ENCODE peak calls at places on chromosomes 12 and 14, in four cellular contexts. One of them, this sample, is unnamed.

GRCh38 chr14:50658203-50658602 is 9.9 kb downstream of the SAV1 start:
- DNase-seq in K562: no peak
- DNase-seq in HepG2: no peak
- DNase-seq in HCT116: no peak
- DNase-seq in this sample: no peak

GRCh38 chr12:102169922-102170698 is 27.5 kb downstream of the PMCH start:
- DNase-seq in HCT116: peak; percentile 4
- DNase-seq in HepG2: peak; percentile 9
- DNase-seq in K562: peak; percentile 22
- DNase-seq in this sample: peak; percentile 6

GRCh38 chr12:11563785-11564739 is 85.4 kb upstream of the ETV6 start:
- DNase-seq in HCT116: no peak
- DNase-seq in K562: no peak
- DNase-seq in HepG2: no peak
- DNase-seq in this sample: no peak

GRCh38 chr14:20855652-20856291 is 35.4 kb upstream of the RNASE3 start:
- DNase-seq in HCT116: peak; percentile 73
- DNase-seq in K562: peak; percentile 42
- DNase-seq in HepG2: peak; percentile 79
- DNase-seq in this sample: peak; percentile 44

GRCh38 chr12:56628671-56629458 is 1.3 kb downstream of the BAZ2A start:
- DNase-seq in K562: peak; percentile 18
- DNase-seq in HCT116: no peak
- DNase-seq in HepG2: peak; percentile 31
- DNase-seq in this sample: no peak

GRCh38 chr12:12024958-12025682 is 45.6 kb upstream of the BCL2L14 start:
- DNase-seq in HepG2: no peak
- DNase-seq in K562: no peak
- DNase-seq in HCT116: no peak
- DNase-seq in this sample: no peak

GRCh38 chr12:81077329-81077685 is 572 bp upstream of the ACSS3 start:
- DNase-seq in K562: no peak
- DNase-seq in HepG2: peak; percentile 79
- DNase-seq in HCT116: no peak
- DNase-seq in this sample: peak; percentile 77

GRCh38 chr14:90554341-90554740 is 157.5 kb downstream of the CALM1 start:
- DNase-seq in K562: no peak
- DNase-seq in HepG2: no peak
- DNase-seq in HCT116: no peak
- DNase-seq in this sample: no peak

GRCh38 chr14:96146131-96146771 is 58.4 kb upstream of the BDKRB2 start:
- DNase-seq in HCT116: no peak
- DNase-seq in K562: no peak
- DNase-seq in HepG2: no peak
- DNase-seq in this sample: no peak

GRCh38 chr12:6919588-6919987 is 5.2 kb downstream of the ENO2 start:
- DNase-seq in HepG2: no peak
- DNase-seq in K562: no peak
- DNase-seq in HCT116: no peak
- DNase-seq in this sample: no peak

DNA sequence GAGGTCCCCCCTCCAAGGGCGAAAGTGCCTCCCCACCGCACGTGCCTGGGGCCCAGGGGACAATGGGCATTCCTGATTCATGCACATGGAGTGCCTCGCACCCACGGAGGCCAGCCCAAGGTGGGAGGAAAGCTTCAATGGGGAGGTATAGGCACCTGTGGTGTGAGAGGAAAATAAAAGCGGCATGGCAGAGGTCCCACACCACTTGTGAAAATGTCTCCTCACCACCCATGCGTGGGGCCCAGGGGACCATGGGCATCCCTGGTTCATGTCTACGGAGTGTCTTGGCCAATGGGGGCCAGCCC is 384.7 kb downstream of the ALG10 start:
- DNase-seq in HCT116: no peak
- DNase-seq in HepG2: no peak
- DNase-seq in K562: no peak
- DNase-seq in this sample: no peak
- TF ChIP-seq ZNF274 in HCT116: no peak
- TF ChIP-seq ZNF274 in HepG2: no peak
- TF ChIP-seq ZNF274 in K562: no peak
- TF ChIP-seq ZNF274 in this sample: no peak

DNA sequence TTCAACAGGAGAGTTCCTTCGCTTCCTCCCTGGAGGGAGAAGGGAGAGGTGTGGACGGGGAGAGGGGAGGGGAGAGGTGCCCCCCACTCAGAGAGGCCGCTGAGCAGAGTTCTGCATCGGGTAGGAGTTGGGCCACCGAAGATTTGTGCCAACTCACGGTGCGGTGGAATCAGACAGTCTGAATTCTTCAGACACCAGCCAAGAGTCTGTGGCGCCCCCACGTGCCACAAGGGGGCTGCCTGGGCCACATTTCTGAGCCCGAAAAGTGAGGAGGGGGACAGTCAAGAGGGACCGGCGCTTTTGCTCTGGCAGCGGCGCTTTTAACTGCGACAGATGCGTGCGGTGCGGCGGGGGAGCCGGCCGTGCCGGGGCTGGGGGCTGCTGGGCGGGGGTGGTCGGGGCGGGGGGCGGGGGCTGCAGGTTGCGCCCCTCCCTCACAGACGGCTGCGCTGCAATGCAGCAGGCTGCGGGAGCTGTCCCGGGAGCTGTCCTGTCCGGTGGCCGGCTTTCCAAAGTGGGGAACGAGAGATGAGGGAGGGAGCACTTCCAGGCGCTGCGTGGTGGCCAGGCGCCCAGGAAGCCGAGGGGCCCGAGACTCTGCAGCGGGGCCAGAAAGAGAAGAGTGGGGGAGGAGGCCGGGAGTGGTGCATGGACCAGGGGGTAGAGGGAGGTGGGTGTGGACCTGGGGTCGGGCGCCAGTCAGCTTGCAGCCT is 941 bp upstream of the RTL1 start:
- DNase-seq in HepG2: no peak
- DNase-seq in HCT116: no peak
- DNase-seq in K562: no peak
- DNase-seq in this sample: peak; percentile 39
- H3K4me3 ChIP-seq in HepG2: no peak overlapping the region
- H3K4me3 ChIP-seq in HCT116: no peak overlapping the region
- H3K4me3 ChIP-seq in K562: no peak overlapping the region
- H3K4me3 ChIP-seq in this sample: peak overlapping the region; percentile 19

GRCh38 chr14:81220767-81221578 is at the start of gene GTF2A1:
- DNase-seq in K562: peak; percentile 84
- DNase-seq in HepG2: peak; percentile 88
- DNase-seq in HCT116: peak; percentile 89
- DNase-seq in this sample: peak; percentile 77

GRCh38 chr14:81221579-81222102 is 882 bp upstream of the GTF2A1 start:
- DNase-seq in K562: no peak
- DNase-seq in HepG2: no peak
- DNase-seq in HCT116: no peak
- DNase-seq in this sample: no peak

GRCh38 chr14:81222694-81223093 is 1.9 kb upstream of the GTF2A1 start:
- DNase-seq in HCT116: no peak
- DNase-seq in K562: no peak
- DNase-seq in HepG2: peak; percentile 65
- DNase-seq in this sample: no peak

GRCh38 chr14:81220488-81220766 is 332 bp downstream of the GTF2A1 start:
- DNase-seq in HepG2: no peak
- DNase-seq in HCT116: no peak
- DNase-seq in K562: no peak
- DNase-seq in this sample: no peak

GRCh38 chr14:81224222-81224621 is 3.5 kb upstream of the GTF2A1 start:
- DNase-seq in HepG2: no peak
- DNase-seq in HCT116: no peak
- DNase-seq in K562: no peak
- DNase-seq in this sample: no peak
- H3K27me3 ChIP-seq in HepG2: no peaks in the 10 kb centered on the region
- H3K27me3 ChIP-seq in HCT116: no peaks in the 10 kb centered on the region
- H3K27me3 ChIP-seq in K562: no peaks in the 10 kb centered on the region
- H3K27me3 ChIP-seq in this sample: no peaks in the 10 kb centered on the region

GRCh38 chr12:132204822-132205270 is 60.6 kb downstream of the NOC4L start:
- DNase-seq in HepG2: no peak
- DNase-seq in K562: no peak
- DNase-seq in HCT116: no peak
- DNase-seq in this sample: no peak

GRCh38 chr12:132205271-132206092 is 61.2 kb downstream of the NOC4L start:
- DNase-seq in HCT116: no peak
- DNase-seq in K562: no peak
- DNase-seq in HepG2: no peak
- DNase-seq in this sample: no peak

GRCh38 chr12:132202929-132203721 is 58.9 kb downstream of the NOC4L start:
- DNase-seq in HCT116: no peak
- DNase-seq in HepG2: no peak
- DNase-seq in K562: no peak
- DNase-seq in this sample: no peak

GRCh38 chr12:132206093-132206434 is 61.8 kb downstream of the NOC4L start:
- DNase-seq in HCT116: no peak
- DNase-seq in HepG2: no peak
- DNase-seq in K562: no peak
- DNase-seq in this sample: no peak

DNA sequence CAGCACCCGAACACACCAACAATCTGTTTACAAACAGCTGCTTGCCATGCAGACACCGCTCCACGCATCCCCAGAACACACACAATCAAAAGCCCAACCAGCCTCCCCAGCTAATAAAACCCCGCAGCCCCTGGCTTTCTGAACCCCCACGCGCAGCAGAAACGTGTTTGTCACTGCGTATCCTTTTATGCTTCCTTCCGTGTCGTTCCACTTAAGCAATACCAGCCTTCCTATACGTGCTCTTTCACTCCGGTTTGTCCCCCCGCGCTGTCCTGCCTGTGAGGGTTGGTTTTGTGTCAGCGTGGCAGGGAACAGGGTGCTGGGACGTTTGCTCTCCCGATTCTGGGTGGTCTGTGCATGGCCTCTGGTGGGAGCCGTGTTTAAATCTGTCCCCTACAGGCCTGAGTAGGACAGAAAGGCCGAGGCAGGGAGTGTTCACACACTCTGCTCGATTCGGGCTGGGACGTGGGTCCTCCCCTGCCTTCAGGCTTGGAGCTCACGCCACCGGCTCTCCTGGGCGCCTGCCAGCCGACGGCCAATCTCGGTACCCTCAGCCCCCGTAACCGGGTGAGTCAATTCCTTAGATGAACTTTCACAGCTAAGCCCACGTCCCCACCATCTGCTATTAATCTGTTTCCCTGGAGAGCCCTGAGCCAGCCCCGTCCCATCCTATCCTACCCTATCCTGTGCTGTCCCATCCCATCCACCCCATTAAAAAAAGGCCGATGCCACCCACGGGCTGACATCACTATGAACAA is 60.0 kb downstream of the NOC4L start:
- DNase-seq in K562: no peak
- DNase-seq in HCT116: no peak
- DNase-seq in HepG2: no peak
- DNase-seq in this sample: no peak
- TF ChIP-seq ZNF274 in K562: no peak
- TF ChIP-seq ZNF274 in HCT116: no peak
- TF ChIP-seq ZNF274 in HepG2: no peak
- TF ChIP-seq ZNF274 in this sample: no peak

DNA sequence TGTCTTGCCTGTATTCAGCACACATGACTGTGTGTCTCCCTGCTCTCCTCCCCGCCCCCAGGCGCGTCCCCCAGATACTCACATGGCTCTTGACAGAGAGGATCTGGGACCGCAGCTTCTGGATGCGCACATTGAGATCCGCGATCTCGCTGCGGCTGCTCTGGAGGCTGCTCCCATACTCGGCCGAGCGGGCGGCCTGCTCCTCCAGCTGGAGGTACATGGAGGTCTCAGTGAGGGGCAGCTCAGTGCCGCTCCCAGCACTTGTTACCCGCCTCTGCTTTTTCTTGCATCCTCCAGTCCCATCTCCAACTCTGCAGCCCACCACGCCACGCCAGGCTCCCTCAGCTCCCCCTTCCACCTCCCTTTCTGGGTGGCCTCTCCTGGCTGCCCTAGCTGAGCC is 18.9 kb downstream of the KRT80 start:
- DNase-seq in HCT116: no peak
- DNase-seq in HepG2: no peak
- DNase-seq in K562: no peak
- DNase-seq in this sample: no peak
- H3K4me3 ChIP-seq in HCT116: no peak overlapping the region
- H3K4me3 ChIP-seq in HepG2: no peak overlapping the region
- H3K4me3 ChIP-seq in K562: no peak overlapping the region
- H3K4me3 ChIP-seq in this sample: no peak overlapping the region